ENCODE peak calls at places on chromosomes 3 and 15, in five cellular contexts. W is neuronal stem cell, K is Panc1, C is transverse colon, Y is body of pancreas. F is an unnamed sample.
A peak's percentile ranks its signal among the peaks of the same experiment; 100 is the strongest.

GRCh38 chr3:39170461-39170860 is 17.1 kb upstream of the CSRNP1 start:
- DNase-seq in K (no peak), Y (no peak), W (no peak), C (no peak), F (no peak)

GRCh38 chr15:83491486-83491885 is 44.3 kb downstream of the SH3GL3 start:
- DNase-seq in C (no peak), K (no peak), Y (no peak), W (no peak), F (no peak)

GRCh38 chr15:94236638-94237037 is 5.3 kb downstream of the MCTP2 start:
- DNase-seq in Y (no peak), C (no peak), W (no peak), K (no peak), F (no peak)

GRCh38 chr3:161413127-161413854 is 42.0 kb upstream of the SPTSSB start:
- DNase-seq in K (no peak), C (no peak), Y (peak; percentile 68), W (no peak), F (no peak)

GRCh38 chr3:10347648-10348403 is 26.9 kb upstream of the SEC13 start:
- DNase-seq in K (no peak), Y (no peak), W (no peak), C (no peak), F (no peak)

GRCh38 chr15:88301311-88301710 is 44.8 kb upstream of the NTRK3 start:
- DNase-seq in Y (no peak), W (no peak), C (no peak), K (no peak), F (no peak)

GRCh38 chr3:59771760-59772159 is 721.9 kb upstream of the CFAP20DC start:
- DNase-seq in Y (no peak), K (no peak), W (no peak), C (no peak), F (no peak)

GRCh38 chr3:18126772-18127171 is 298.4 kb downstream of the SATB1 start:
- DNase-seq in Y (no peak), C (no peak), W (no peak), K (no peak), F (no peak)

GRCh38 chr15:53625962-53626845 is 133.3 kb downstream of the WDR72 start:
- DNase-seq in K (no peak), W (no peak), Y (no peak), C (no peak), F (no peak)

DNA sequence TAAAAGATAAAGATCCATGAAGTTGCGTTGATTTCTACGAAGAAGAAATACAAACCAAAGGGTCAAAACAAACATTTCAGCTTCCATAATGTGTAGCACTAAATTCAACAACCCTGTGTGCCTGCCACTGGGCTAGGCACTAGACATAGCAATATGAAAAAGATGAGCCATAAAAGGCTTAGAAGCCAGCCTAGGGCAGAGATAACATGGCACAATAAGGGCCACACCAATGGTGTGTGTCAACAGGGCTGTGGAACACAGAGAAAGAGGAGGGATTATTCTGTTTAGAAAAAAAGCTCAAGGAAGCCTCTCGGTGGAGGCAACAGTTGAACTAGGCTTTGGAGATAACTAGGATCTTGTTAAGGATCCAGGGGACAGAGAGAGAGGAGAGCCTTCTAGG is 337.7 kb downstream of the MECOM start:
- DNase-seq in Y (no peak), C (peak; percentile 25), K (no peak), W (no peak), F (no peak)
- H3K4me1 ChIP-seq in Y (peaks cover 21% of the 10 kb centered on the region), C (peaks cover 25% of the 10 kb centered on the region), K (no peaks in the 10 kb centered on the region), W (no peaks in the 10 kb centered on the region), F (no peaks in the 10 kb centered on the region)

GRCh38 chr3:185549111-185549510 is 3.3 kb downstream of the LIPH start:
- DNase-seq in C (no peak), K (no peak), Y (peak; percentile 45), W (no peak), F (no peak)

GRCh38 chr3:185555948-185556347 is 3.6 kb upstream of the LIPH start:
- DNase-seq in C (no peak), W (no peak), Y (no peak), K (no peak), F (no peak)

GRCh38 chr3:185555101-185555501 is 2.7 kb upstream of the LIPH start:
- DNase-seq in C (peak; percentile 50), K (no peak), Y (no peak), W (no peak), F (no peak)

GRCh38 chr3:185549651-185550111 is 2.7 kb downstream of the LIPH start:
- DNase-seq in W (no peak), C (no peak), K (no peak), Y (no peak), F (no peak)

DNA sequence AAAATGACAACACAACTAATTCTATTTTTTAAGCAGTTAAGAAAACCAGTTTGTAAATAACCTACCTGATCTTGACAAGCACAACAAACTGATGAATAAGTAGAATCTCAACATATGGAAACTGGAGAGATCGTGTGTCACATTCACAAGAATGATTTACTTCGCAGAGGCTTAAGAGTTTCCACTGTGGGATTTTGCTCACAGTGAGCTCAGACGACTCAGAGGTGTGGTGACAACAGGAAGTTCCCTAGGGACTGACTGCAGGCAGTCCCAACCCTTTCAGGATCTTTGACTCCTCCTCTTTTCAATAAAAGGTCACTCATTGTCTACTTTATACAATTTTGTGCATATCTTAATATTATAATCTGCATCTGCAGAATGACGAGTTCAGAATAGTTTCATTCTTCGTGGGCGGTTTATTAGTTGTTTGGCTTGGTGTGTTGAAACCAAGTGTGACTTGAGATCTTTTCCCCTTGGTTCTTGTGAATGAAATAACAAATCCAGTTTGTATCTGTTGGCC is at the start of gene LIPH:
- DNase-seq in Y (no peak), K (peak; percentile 89), W (no peak), C (peak; percentile 82), F (peak; percentile 25)
- H3K4me3 ChIP-seq in Y (no peak within 1 kb of the TSS), K (peak within 1 kb of the TSS; percentile 46), W (no peak within 1 kb of the TSS), C (peak within 1 kb of the TSS; percentile 51), F (no peak within 1 kb of the TSS)

DNA sequence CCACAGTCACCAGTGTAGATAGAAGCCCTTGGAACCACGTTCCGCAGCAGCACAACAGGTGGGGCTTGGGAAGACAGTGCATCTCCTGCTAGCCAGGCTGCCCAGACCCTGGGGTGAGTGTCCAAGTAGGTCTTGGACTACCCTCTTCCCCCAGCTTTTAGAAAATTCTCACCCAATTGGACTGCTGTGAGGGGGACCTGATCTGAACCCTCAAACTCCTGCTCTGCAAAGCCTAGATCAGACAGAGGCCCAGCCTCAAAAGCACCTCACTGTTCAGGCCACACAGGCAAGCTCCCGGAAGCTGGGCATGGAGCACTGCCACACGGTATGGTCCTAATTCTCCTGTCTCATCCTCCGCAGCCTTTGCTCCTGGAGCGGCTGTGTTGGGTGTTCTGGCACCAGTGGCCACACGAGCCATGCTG is 41.1 kb downstream of the CPN2 start:
- DNase-seq in Y (no peak), W (no peak), C (no peak), K (no peak), F (no peak)
- H3K4me1 ChIP-seq in Y (peaks cover 25% of the 10 kb centered on the region), W (peaks cover 51% of the 10 kb centered on the region), C (peaks cover 30% of the 10 kb centered on the region), K (peaks cover 13% of the 10 kb centered on the region), F (peaks cover 31% of the 10 kb centered on the region)

DNA sequence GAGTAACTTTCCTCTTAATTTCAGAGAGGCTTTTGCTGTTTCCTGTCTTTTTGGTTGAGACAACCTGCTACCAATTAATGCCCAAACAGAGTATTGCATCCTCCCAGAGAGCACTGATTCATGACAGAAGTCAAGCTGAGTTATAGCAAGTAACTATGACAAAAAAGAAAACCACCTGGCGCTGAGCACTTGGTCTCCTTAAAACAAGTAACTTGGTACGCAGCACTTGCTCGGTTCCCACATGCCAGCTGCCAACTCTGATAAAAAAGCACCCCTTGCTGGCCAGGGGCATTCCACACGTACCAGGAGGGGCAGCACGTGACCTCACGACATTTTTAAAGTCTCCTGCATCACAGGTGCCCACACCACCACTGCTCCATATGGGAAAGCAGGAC is 13.5 kb upstream of the MYO5C start:
- DNase-seq in Y (peak; percentile 69), K (no peak), W (no peak), C (no peak), F (no peak)
- H3K4me3 ChIP-seq in Y (no peak overlapping the region), K (no peak overlapping the region), W (no peak overlapping the region), C (no peak overlapping the region), F (no peak overlapping the region)

GRCh38 chr3:136955813-136956212 is 2.0 kb upstream of the IL20RB start:
- DNase-seq in Y (no peak), C (peak; percentile 67), W (no peak), K (peak; percentile 51), F (no peak)
- H3K4me1 ChIP-seq in Y (peaks cover 15% of the 10 kb centered on the region), C (peaks cover 44% of the 10 kb centered on the region), W (no peaks in the 10 kb centered on the region), K (peaks cover 13% of the 10 kb centered on the region), F (no peaks in the 10 kb centered on the region)

GRCh38 chr15:40238927-40239591 is at the start of gene PAK6:
- DNase-seq in C (peak; percentile 46), K (no peak), Y (peak; percentile 69), W (peak; percentile 31), F (no peak)
- H3K4me3 ChIP-seq in C (peak within 1 kb of the TSS; percentile 34), K (peak within 1 kb of the TSS; percentile 38), Y (no peak within 1 kb of the TSS), W (peak within 1 kb of the TSS; percentile 56), F (no peak within 1 kb of the TSS)

GRCh38 chr3:194135516-194135805 is 487 bp upstream of the HES1 start:
- DNase-seq in C (no peak), W (no peak), K (no peak), Y (no peak), F (no peak)

GRCh38 chr3:194134757-194135515 is 1.0 kb upstream of the HES1 start:
- DNase-seq in C (peak; percentile 93), Y (peak; percentile 95), W (peak; percentile 92), K (no peak), F (peak; percentile 86)

GRCh38 chr3:194133661-194134230 is 2.2 kb upstream of the HES1 start:
- DNase-seq in W (peak; percentile 51), C (peak; percentile 46), Y (peak; percentile 66), K (no peak), F (no peak)

GRCh38 chr3:194132465-194133358 is 3.2 kb upstream of the HES1 start:
- DNase-seq in W (no peak), K (no peak), Y (no peak), C (no peak), F (no peak)

DNA sequence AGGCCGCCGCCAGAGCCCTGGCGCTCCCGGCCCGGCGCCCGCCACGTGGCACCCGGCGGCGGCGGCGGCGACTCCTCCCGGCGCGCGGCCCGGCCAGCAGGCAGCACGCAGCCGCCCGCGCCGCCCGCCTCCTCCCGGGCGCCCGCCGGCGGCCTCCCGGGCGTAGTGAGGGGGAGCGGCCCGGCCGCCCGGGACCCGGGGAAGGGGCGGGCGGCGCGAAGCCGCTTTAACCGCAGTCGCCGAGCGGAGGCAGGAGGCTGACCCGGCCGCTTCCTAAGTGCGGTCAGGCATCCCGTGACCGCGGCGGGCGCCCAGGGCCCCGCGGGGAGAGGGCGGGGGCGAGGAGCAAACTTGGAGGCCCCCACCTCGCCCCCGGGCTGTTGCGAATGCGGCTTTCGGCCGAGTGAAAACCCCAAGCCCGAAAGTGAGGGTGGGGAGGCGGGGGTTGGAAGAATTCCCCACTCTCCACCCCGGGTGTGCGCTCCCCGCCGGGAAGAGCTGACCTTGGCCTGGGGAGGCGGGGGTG is 1.7 kb upstream of the HES1 start:
- DNase-seq in W (peak; percentile 75), C (peak; percentile 51), K (no peak), Y (no peak), F (peak; percentile 29)
- H3K4me1 ChIP-seq in W (peaks cover 52% of the 10 kb centered on the region), C (peaks cover 76% of the 10 kb centered on the region), K (peaks cover 58% of the 10 kb centered on the region), Y (peaks cover 65% of the 10 kb centered on the region), F (peaks cover 41% of the 10 kb centered on the region)

GRCh38 chr3:16480861-16481569 is 32.5 kb downstream of the RFTN1 start:
- DNase-seq in Y (no peak), W (peak; percentile 9), C (no peak), K (no peak), F (no peak)
- H3K4me3 ChIP-seq in Y (no peak overlapping the region), W (no peak overlapping the region), C (no peak overlapping the region), K (no peak overlapping the region), F (peak overlapping the region; percentile 12)

GRCh38 chr3:170637321-170637720 is 51.4 kb upstream of the SLC7A14 start:
- DNase-seq in W (peak; percentile 30), K (no peak), Y (no peak), C (no peak), F (no peak)
- H3K4me1 ChIP-seq in W (peaks cover 35% of the 10 kb centered on the region), K (no peaks in the 10 kb centered on the region), Y (peaks cover 5% of the 10 kb centered on the region), C (no peaks in the 10 kb centered on the region), F (no peaks in the 10 kb centered on the region)

F was measured in CD8-positive, alpha-beta T cell.